ENCODE peak calls at places on chromosomes 1 and 21, in nine cellular contexts. D is aorta, X is endothelial cell of umbilical vein, I is left ventricle myocardium inferior, Y is tibial artery, Q is IMR-90, G is lower lobe of right lung, C is ovary, J is tibial nerve. P is an unnamed sample.

GRCh38 chr1:54459714-54460113 is 53.5 kb upstream of the SSBP3 start:
- DNase-seq in I (no peak), D (peak; percentile 36), C (no peak), Y (no peak), J (no peak), Q (no peak), G (no peak), X (no peak), P (no peak)

GRCh38 chr1:113868387-113869083 is 3.0 kb downstream of the PTPN22 start:
- DNase-seq in Q (peak; percentile 59), G (no peak), Y (no peak), C (no peak), I (no peak), X (peak; percentile 56), J (no peak), D (no peak), P (no peak)

GRCh38 chr1:15833842-15834405 is 13.6 kb upstream of the SPEN start:
- DNase-seq in Q (no peak), D (no peak), J (no peak), C (no peak), G (no peak), I (no peak), X (peak; percentile 95), Y (no peak), P (no peak)

GRCh38 chr1:116763787-116764465 is 9.7 kb downstream of the CD2 start:
- DNase-seq in Q (no peak), D (no peak), C (no peak), G (no peak), J (no peak), Y (no peak), X (peak; percentile 5), I (no peak), P (peak; percentile 31)

GRCh38 chr1:244242446-244242845 is 191.4 kb downstream of the ZBTB18 start:
- DNase-seq in D (no peak), I (no peak), C (no peak), Y (no peak), J (no peak), Q (no peak), G (no peak), X (no peak), P (no peak)

GRCh38 chr1:97647776-97648175 is 273.1 kb downstream of the DPYD start:
- DNase-seq in Y (no peak), J (no peak), X (no peak), Q (peak; percentile 72), D (no peak), G (no peak), I (no peak), C (no peak), P (no peak)

GRCh38 chr1:30638811-30639210 is 84.6 kb downstream of the MATN1 start:
- DNase-seq in J (no peak), G (no peak), I (no peak), Y (no peak), Q (no peak), X (no peak), C (no peak), D (peak; percentile 35), P (no peak)

GRCh38 chr1:212915245-212916091 is 34.9 kb upstream of the VASH2 start:
- DNase-seq in C (peak; percentile 53), G (no peak), X (peak; percentile 56), Q (peak; percentile 87), D (no peak), J (no peak), I (peak; percentile 50), Y (peak; percentile 43), P (no peak)

GRCh38 chr1:85406887-85407593 is 57.9 kb downstream of the DDAH1 start:
- DNase-seq in C (peak; percentile 26), G (no peak), D (no peak), X (peak; percentile 96), I (no peak), Q (peak; percentile 94), Y (peak; percentile 48), J (no peak), P (no peak)

GRCh38 chr1:156642265-156643185 is 608 bp downstream of the BCAN start:
- DNase-seq in G (no peak), I (no peak), Y (no peak), J (no peak), C (no peak), Q (no peak), D (no peak), X (no peak), P (no peak)

GRCh38 chr21:39313042-39313456 is 383 bp downstream of the BRWD1 start:
- DNase-seq in Y (no peak), X (no peak), I (no peak), G (no peak), Q (no peak), C (peak; percentile 75), D (peak; percentile 80), J (no peak), P (peak; percentile 7)

GRCh38 chr1:32736812-32737791 is 34.5 kb upstream of the SYNC start:
- DNase-seq in G (no peak), Y (no peak), X (no peak), J (no peak), D (no peak), Q (no peak), C (no peak), I (no peak), P (no peak)

GRCh38 chr1:116290920-116291465 is 82.1 kb upstream of the ATP1A1 start:
- DNase-seq in I (no peak), Q (no peak), D (no peak), G (no peak), X (no peak), C (no peak), Y (no peak), J (no peak), P (no peak)

GRCh38 chr1:31335007-31335406 is 37.9 kb downstream of the FABP3 start:
- DNase-seq in C (no peak), Y (no peak), I (no peak), Q (peak; percentile 46), G (no peak), X (peak; percentile 67), D (no peak), J (no peak), P (no peak)

DNA sequence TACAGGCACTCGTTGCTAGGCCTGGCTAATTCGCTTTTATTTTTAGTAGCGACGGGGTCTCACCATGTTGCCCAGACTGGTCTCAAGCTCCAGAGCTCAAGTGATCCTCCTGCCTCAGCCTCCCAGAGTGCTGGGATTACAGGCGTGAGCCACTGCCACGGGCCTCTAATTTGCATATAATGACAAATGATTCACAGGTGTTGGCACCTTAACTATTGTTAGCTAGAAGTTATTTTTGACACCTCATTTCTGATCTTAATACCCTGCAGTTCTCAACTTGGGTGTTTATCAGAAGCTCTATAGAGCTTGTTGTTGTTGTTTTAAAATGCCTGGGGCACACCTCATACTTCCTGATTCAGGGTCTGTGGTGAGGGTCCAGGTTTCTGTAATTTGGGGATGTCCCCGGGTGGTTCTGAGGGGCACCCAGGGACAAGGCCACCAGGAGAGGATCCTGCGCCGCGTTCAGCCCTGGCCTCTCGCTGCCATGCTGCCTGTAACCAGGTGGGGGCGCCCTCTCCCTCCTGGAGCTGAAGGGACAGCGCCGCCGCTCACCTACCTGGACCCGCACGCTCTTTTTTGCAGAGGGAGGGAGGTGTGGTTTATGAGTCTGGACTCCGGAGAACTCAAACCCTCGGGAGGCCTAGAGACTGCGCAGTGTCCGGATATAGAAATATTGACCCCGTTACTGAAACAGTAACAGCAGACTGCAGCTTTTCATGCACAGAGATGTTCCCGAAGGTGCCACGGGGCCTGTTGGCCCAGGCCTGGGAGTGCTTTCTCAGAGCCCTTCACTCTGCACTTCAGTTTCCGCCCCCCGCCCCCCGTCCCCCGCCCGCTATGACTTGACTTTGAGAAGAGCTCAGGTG is 23.0 kb upstream of the NEK2 start:
- DNase-seq in G (peak; percentile 91), Y (peak; percentile 68), I (peak; percentile 75), J (peak; percentile 52), X (peak; percentile 60), Q (peak; percentile 41), D (peak; percentile 90), C (peak; percentile 72), P (peak; percentile 77)
- H3K27ac ChIP-seq in G (no peak overlapping the region), Y (no peak overlapping the region), I (no peak overlapping the region), J (no peak overlapping the region), X (no peak overlapping the region), Q (no peak overlapping the region), D (no peak overlapping the region), C (no peak overlapping the region), P (no peak overlapping the region)

GRCh38 chr1:247294282-247294681 is 37.4 kb downstream of the ZNF496 start:
- DNase-seq in J (no peak), G (no peak), Y (no peak), C (no peak), D (no peak), X (no peak), I (no peak), Q (peak; percentile 94), P (no peak)
- H3K4me1 ChIP-seq in J (no peaks in the 10 kb centered on the region), G (no peaks in the 10 kb centered on the region), Y (no peaks in the 10 kb centered on the region), C (no peaks in the 10 kb centered on the region), D (no peaks in the 10 kb centered on the region), X (no peaks in the 10 kb centered on the region), I (no peaks in the 10 kb centered on the region), Q (peaks cover 10% of the 10 kb centered on the region), P (no peaks in the 10 kb centered on the region)

DNA sequence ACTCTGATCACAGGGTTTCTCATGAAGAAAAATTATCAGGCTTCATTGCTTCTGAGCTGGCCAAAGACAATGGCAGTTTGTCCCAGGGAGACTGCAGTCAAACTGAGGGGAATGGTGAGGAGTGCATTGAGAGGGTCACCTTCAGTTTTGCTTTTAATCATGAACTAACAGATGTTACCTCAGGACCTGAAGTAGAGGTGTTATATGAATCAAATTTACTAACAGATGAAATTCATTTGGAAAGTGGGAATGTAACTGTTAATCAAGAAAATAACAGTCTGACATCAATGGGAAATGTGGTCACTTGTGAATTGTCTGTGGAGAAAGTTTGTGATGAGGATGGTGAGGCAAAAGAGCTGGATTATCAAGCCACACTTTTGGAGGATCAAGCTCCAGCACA is 79.4 kb upstream of the BMP8A start:
- DNase-seq in X (no peak), J (no peak), G (no peak), Y (no peak), Q (no peak), D (no peak), I (no peak), C (no peak), P (no peak)
- H3K27ac ChIP-seq in X (no peak overlapping the region), J (no peak overlapping the region), G (no peak overlapping the region), Y (peak overlapping the region; percentile 5), Q (peak overlapping the region; percentile 48), D (no peak overlapping the region), I (peak overlapping the region; percentile 98), C (no peak overlapping the region), P (no peak overlapping the region)

GRCh38 chr1:205310981-205311704 is 10.4 kb downstream of the NUAK2 start:
- DNase-seq in G (no peak), I (no peak), J (no peak), C (no peak), Q (no peak), X (no peak), Y (no peak), D (no peak), P (no peak)
- H3K4me1 ChIP-seq in G (peaks cover 39% of the 10 kb centered on the region), I (peaks cover 30% of the 10 kb centered on the region), J (peaks cover 43% of the 10 kb centered on the region), C (peaks cover 7% of the 10 kb centered on the region), Q (peaks cover 21% of the 10 kb centered on the region), X (peaks cover 13% of the 10 kb centered on the region), Y (no peaks in the 10 kb centered on the region), D (no peaks in the 10 kb centered on the region), P (peaks cover 75% of the 10 kb centered on the region)

P was measured in CD8-positive, alpha-beta memory T cell.